ENCODE peak calls at places on chromosomes 7 and 10, in eight cellular contexts. P is uterus, B is GM12891, U is tibial nerve, C is ovary, X is body of pancreas, I is thyroid gland, A is transverse colon. R is an unnamed sample.

GRCh38 chr10:12707461-12708185 is 293.9 kb downstream of the CCDC3 start:
- DNase-seq in U (no peak), A (peak; percentile 31), C (peak; percentile 52), B (no peak), I (peak; percentile 49), P (peak; percentile 47), X (peak; percentile 43), R (peak; percentile 69)

GRCh38 chr7:85773116-85773783 is 586.4 kb upstream of the SEMA3D start:
- DNase-seq in X (no peak), U (no peak), I (no peak), P (no peak), C (no peak), B (no peak), A (no peak), R (no peak)

GRCh38 chr7:41437257-41438196 is 265.4 kb downstream of the INHBA start:
- DNase-seq in C (no peak), P (no peak), A (no peak), I (no peak), U (no peak), B (no peak), X (no peak), R (no peak)

GRCh38 chr7:131897016-131897789 is 340.8 kb upstream of the PODXL start:
- DNase-seq in I (no peak), B (no peak), P (no peak), X (no peak), U (no peak), A (no peak), C (no peak), R (no peak)

GRCh38 chr7:15158141-15158810 is 255.7 kb upstream of the DGKB start:
- DNase-seq in A (no peak), C (no peak), I (no peak), P (no peak), B (no peak), U (no peak), X (no peak), R (no peak)

GRCh38 chr7:157431173-157431950 is 94.6 kb downstream of the DNAJB6 start:
- DNase-seq in C (no peak), U (no peak), A (no peak), P (no peak), B (no peak), X (no peak), I (no peak), R (no peak)

GRCh38 chr10:6711286-6711817 is 131.3 kb upstream of the PRKCQ start:
- DNase-seq in U (no peak), P (no peak), X (no peak), A (no peak), I (no peak), B (no peak), C (no peak), R (no peak)

GRCh38 chr7:112877671-112878460 is 87.7 kb upstream of the TMEM168 start:
- DNase-seq in B (no peak), A (no peak), P (no peak), I (no peak), X (no peak), C (no peak), U (no peak), R (no peak)

GRCh38 chr10:75428434-75429158 is 2.8 kb upstream of the LRMDA start:
- DNase-seq in I (no peak), B (no peak), C (peak; percentile 38), X (peak; percentile 19), U (no peak), P (peak; percentile 33), A (no peak), R (no peak)

GRCh38 chr7:50677279-50677996 is 105.3 kb downstream of the GRB10 start:
- DNase-seq in X (no peak), P (no peak), I (no peak), C (no peak), A (no peak), B (no peak), U (no peak), R (no peak)

DNA sequence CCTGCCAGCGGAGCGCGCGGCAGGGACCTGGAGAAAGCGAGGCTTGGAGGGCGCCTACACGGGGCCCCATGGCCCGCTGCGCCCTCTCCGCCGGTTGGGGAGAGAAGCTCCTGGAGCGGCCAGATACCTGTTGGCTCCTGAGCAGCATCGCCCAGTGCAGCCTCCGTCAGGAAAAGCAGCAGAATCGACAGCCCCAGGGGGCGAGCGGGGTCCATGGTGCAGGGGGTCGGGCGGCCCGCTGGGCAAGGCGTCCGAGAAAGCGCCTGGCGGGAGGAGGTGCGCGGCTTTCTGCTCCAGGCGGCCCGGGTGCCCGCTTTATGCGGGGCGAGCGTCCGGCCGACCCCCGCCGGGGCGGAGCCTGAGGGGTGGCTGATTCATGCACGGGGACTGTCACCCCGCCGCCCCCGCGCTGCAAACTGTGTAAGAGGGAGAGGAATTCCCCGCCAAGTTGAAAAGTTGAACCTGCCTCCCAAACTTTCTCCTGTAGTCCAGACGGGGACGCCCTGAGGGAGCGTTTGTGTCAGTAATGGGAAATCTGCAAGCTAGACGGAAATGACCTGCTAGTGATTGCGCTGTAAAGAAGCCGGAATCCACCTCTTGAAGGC is at the start of gene TFPI2:
- DNase-seq in U (no peak), I (no peak), P (peak; percentile 44), C (peak; percentile 70), X (peak; percentile 61), A (peak; percentile 14), B (no peak), R (no peak)
- TF ChIP-seq POLR2A in U (no peak), I (no peak), P (no peak), C (no peak), X (peak; percentile 75), A (no peak), B (no peak), R (no peak)

DNA sequence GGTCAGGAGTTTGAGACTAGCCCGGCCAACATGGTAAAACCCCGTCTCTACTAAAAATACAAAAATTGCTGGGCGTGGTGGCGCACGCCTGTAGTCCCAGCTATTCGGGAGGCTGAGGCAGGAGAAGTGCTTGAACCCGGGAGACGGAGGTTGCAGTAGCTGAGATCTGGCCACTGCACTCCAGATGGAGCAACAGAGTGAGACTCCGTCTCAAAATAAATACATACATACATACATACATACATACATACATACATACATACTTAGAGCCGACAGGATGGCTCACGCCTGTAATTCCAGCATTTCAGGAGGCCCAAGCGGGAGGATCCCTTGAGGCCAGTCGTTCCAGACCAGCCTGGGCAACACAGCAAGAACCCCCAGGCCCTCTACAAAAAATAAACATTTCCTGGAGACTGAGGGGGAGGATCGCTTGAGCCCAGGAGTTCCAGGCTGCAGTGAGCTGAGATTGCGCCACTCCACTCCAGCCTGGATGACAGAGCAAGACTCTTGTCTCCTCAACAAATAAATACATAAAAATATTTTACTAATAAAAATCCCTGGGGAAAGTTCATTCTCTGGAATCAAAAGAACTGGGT is 90.9 kb upstream of the TNRC18 start:
- DNase-seq in C (no peak), U (no peak), P (no peak), I (no peak), B (no peak), A (no peak), X (no peak), R (no peak)
- TF ChIP-seq POLR2A in C (no peak), U (no peak), P (no peak), I (no peak), B (no peak), A (no peak), X (no peak), R (no peak)

GRCh38 chr7:116951366-116952292 is 1.7 kb upstream of the ST7 start:
- DNase-seq in I (no peak), B (no peak), U (no peak), A (peak; percentile 8), P (no peak), X (no peak), C (no peak), R (peak; percentile 56)
- TF ChIP-seq POLR2A in I (no peak), B (no peak), U (no peak), A (no peak), P (no peak), X (no peak), C (no peak), R (no peak)

DNA sequence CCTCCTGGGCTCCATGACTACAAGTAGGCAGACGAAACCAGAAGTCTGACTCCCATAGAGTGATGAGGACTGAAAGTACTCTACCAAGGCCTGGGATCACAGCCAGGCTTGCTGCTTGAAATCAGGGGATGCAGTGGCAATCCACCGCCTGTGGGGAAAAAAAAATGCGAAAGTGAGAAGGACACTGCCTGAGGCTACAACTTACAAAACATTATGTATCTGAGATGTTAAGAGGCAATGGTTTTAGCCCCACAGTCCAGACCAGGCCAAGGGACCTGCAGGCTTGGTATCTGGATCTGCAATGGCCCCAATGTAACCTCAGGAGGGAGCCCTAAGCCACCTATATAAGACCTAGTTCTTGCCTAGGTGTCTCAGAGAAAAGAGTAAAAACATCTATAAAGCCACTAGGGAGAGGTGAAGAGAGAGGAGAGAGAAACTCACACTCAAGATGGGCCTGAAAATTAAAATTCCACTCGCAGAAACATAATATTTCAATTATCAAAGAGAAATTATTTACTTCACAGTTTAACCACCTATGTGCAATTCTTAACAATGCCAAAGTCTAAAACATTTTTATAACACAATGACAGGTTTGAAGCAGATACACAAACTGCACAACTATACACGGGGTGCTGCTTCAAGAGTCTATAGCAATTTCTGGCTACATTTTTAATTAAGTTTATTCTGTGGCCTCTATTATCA is 13.9 kb downstream of the DNAJC1 start:
- DNase-seq in B (peak; percentile 27), I (peak; percentile 93), U (no peak), A (peak; percentile 39), P (peak; percentile 28), C (peak; percentile 28), X (peak; percentile 69), R (peak; percentile 71)
- TF ChIP-seq POLR2A in B (no peak), I (no peak), U (no peak), A (no peak), P (no peak), C (no peak), X (no peak), R (no peak)

GRCh38 chr10:30059209-30060107 is at the start of gene JCAD:
- DNase-seq in U (peak; percentile 68), C (peak; percentile 85), X (peak; percentile 84), A (peak; percentile 73), P (peak; percentile 79), B (peak; percentile 56), I (peak; percentile 87), R (peak; percentile 43)
- TF ChIP-seq POLR2A in U (peak; percentile 67), C (no peak), X (peak; percentile 27), A (no peak), P (peak; percentile 80), B (no peak), I (peak; percentile 80), R (no peak)

GRCh38 chr7:155308330-155309020 is 10.8 kb downstream of the INSIG1 start:
- DNase-seq in P (no peak), I (no peak), B (no peak), C (no peak), U (no peak), A (no peak), X (no peak), R (no peak)
- TF ChIP-seq POLR2A in P (no peak), I (no peak), B (peak; percentile 6), C (no peak), U (no peak), A (no peak), X (no peak), R (peak; percentile 72)

R was measured in erythroblast.